ENCODE peak calls at places on chromosome X, in nine cellular contexts. G is neural progenitor cell; E is suprapubic skin; Y is neural crest cell; D is CD8-positive, alpha-beta T cell; N is endothelial cell; O is Peyer's patch; W is sigmoid colon; P is astrocyte. M is an unnamed sample.

GRCh38 chrX:154399527-154400368 is 1.6 kb downstream of the RPL10 start:
- DNase-seq in W (no peak), Y (no peak), G (no peak), O (no peak), D (no peak), N (no peak), P (no peak), E (no peak), M (no peak)

GRCh38 chrX:37745835-37746234 is 34.0 kb upstream of the CYBB start:
- DNase-seq in Y (no peak), E (no peak), N (no peak), D (no peak), O (no peak), W (no peak), G (no peak), P (no peak), M (no peak)

GRCh38 chrX:67524950-67525691 is 18.7 kb upstream of the AR start:
- DNase-seq in D (no peak), P (no peak), E (no peak), W (no peak), G (no peak), N (no peak), Y (no peak), O (no peak), M (no peak)

GRCh38 chrX:118347131-118347530 is 1.2 kb downstream of the WDR44 start:
- DNase-seq in W (no peak), P (peak; percentile 67), Y (no peak), D (no peak), O (no peak), N (no peak), G (peak; percentile 19), E (no peak), M (no peak)

GRCh38 chrX:103343105-103343504 is 13.1 kb downstream of the TCEAL7 start:
- DNase-seq in P (no peak), O (peak; percentile 68), G (peak; percentile 24), D (peak; percentile 9), E (no peak), N (no peak), W (no peak), Y (no peak), M (no peak)

GRCh38 chrX:107716045-107716684 is 59.4 kb downstream of the TSC22D3 start:
- DNase-seq in P (peak; percentile 20), E (peak; percentile 62), W (no peak), D (no peak), O (peak; percentile 56), G (peak; percentile 82), Y (peak; percentile 29), N (peak; percentile 33), M (peak; percentile 28)

GRCh38 chrX:21004835-21005234 is 369.4 kb upstream of the CNKSR2 start:
- DNase-seq in N (no peak), O (no peak), G (no peak), W (no peak), D (no peak), P (peak; percentile 8), Y (no peak), E (no peak), M (no peak)

GRCh38 chrX:13658602-13659001 is 5.7 kb downstream of the TCEANC start:
- DNase-seq in E (no peak), N (no peak), Y (no peak), O (no peak), P (no peak), W (no peak), D (no peak), G (peak; percentile 44), M (no peak)

GRCh38 chrX:40008841-40009461 is 88.8 kb downstream of the BCOR start:
- DNase-seq in Y (no peak), N (no peak), P (no peak), G (peak; percentile 72), O (no peak), W (peak; percentile 71), D (no peak), E (peak; percentile 69), M (no peak)

GRCh38 chrX:133607419-133608348 is 192.4 kb upstream of the GPC4 start:
- DNase-seq in Y (no peak), G (no peak), P (no peak), O (no peak), W (no peak), N (no peak), E (no peak), D (no peak), M (no peak)

GRCh38 chrX:11304829-11305228 is 11.6 kb downstream of the AMELX start:
- DNase-seq in W (no peak), Y (no peak), D (no peak), E (no peak), O (no peak), P (no peak), N (no peak), G (no peak), M (no peak)

GRCh38 chrX:12370444-12371089 is 232.3 kb downstream of the FRMPD4 start:
- DNase-seq in N (no peak), G (no peak), E (no peak), W (no peak), D (no peak), Y (no peak), O (no peak), P (peak; percentile 46), M (no peak)

GRCh38 chrX:20265726-20266681 is 705 bp downstream of the RPS6KA3 start:
- DNase-seq in E (peak; percentile 70), P (no peak), G (peak; percentile 31), N (peak; percentile 4), Y (peak; percentile 2), W (peak; percentile 67), D (peak; percentile 8), O (peak; percentile 52), M (peak; percentile 11)

GRCh38 chrX:21799767-21800166 is 39.6 kb upstream of the MBTPS2 start:
- DNase-seq in O (no peak), P (no peak), D (no peak), W (no peak), Y (no peak), N (no peak), E (no peak), G (no peak), M (no peak)

GRCh38 chrX:154409222-154409871 is at the start of gene DNASE1L1:
- DNase-seq in G (peak; percentile 82), Y (no peak), W (peak; percentile 86), E (peak; percentile 90), D (no peak), N (peak; percentile 69), P (peak; percentile 82), O (peak; percentile 90), M (peak; percentile 63)

GRCh38 chrX:128294198-128294597 is 242.0 kb upstream of the ACTRT1 start:
- DNase-seq in D (no peak), O (no peak), Y (no peak), E (no peak), W (no peak), P (no peak), N (no peak), G (no peak), M (no peak)

GRCh38 chrX:111568817-111569216 is 57.4 kb downstream of the SERTM2 start:
- DNase-seq in P (no peak), E (no peak), N (no peak), O (no peak), Y (no peak), W (no peak), G (no peak), D (no peak), M (no peak)

DNA sequence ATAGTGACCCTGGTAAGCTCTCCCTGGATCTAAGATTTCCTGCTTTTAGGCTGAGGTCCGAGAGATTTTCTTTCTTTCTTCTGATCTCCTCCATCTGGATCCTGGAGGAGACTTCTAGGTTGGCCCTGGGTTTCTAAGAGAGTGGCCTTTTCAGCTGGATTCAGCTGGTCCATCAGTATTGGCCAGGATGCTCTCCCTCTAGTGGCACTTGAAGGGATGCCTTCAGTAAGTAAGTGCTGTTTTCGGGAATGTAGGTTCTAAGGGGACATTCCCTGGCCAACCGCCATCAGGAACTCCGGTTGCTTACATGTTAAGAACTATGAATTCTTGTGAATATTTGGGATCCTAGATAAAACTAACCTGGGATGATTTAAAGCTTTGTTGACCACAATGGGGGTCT is 56.9 kb downstream of the SERTM2 start:
- DNase-seq in E (no peak), Y (no peak), D (no peak), W (no peak), O (no peak), P (no peak), G (peak; percentile 59), N (peak; percentile 4), M (no peak)
- TF ChIP-seq CTCF in E (no peak), Y (peak; percentile 61), D (no peak), W (no peak), O (no peak), P (peak; percentile 15), G (peak; percentile 68), N (peak; percentile 30), M (peak; percentile 64)

DNA sequence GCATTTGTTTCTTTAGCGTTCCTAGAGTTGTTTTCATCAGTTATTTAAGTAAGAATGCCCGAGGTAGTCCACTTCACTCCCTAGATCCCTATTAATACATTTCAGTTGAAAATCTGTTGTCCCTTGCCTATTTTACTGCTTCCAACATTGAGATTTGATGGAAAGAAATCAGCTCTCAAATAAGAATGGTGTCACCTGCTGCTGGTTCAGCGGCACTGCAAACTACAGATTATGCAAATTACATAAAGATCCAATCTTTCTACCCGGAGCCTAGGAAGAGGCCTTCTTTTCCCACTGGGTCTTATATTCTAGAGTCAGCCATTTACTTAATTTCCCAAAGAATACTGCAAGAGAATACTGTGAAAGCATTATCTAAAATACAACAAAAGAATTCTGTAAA is 597.6 kb upstream of the MAGEB2 start:
- DNase-seq in E (no peak), Y (no peak), D (no peak), O (no peak), P (no peak), N (no peak), G (peak; percentile 12), W (no peak), M (no peak)
- TF ChIP-seq CTCF in E (no peak), Y (peak; percentile 23), D (no peak), O (no peak), P (no peak), N (no peak), G (peak; percentile 28), W (no peak), M (no peak)

DNA sequence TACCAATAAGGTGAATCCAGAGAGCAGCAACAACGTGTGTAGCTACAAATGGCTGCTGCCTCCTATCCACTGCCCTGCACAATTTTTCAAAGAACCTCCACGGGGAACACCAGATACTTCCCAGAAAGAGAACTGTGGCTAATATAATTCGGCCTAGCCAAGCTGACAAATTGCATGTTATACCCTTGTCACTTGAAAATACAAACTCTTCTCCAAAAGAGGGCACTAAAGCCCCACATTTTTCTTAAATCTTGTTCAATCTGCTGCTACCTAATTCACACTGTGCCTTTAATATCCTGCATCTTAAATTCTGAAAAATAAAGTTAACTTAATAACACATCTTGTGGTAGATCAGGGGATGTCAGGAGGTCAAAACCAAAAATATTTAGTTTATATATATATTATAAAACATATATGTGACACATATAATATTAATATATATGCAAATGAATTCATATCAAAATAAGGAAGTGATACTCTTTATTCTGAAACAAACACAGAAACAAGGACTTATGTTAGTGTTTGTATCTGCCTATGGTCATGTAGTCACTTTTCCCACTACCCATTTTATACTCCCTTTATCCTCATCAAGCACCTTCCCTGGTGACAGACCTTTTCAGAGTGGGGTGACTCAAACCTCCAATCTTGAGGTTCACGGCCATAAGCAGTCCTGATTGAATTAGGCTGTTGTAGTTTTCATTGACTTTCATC is 24.1 kb downstream of the CT45A1 start:
- DNase-seq in Y (no peak), P (no peak), G (no peak), N (no peak), D (no peak), O (no peak), W (no peak), E (no peak), M (no peak)
- TF ChIP-seq CTCF in Y (peak; percentile 17), P (no peak), G (no peak), N (no peak), D (no peak), O (no peak), W (no peak), E (no peak), M (no peak)

GRCh38 chrX:140661657-140662056 is 47.9 kb upstream of the LINC00632 start:
- DNase-seq in D (no peak), E (no peak), Y (no peak), O (no peak), G (no peak), W (no peak), N (no peak), P (no peak), M (no peak)
- TF ChIP-seq CTCF in D (no peak), E (no peak), Y (peak; percentile 54), O (no peak), G (peak; percentile 47), W (no peak), N (no peak), P (peak; percentile 25), M (peak; percentile 48)

M was measured in progenitor cell of endocrine pancreas.